ENCODE peak calls at places on chromosome 10, in nine cellular contexts. W, F, M, N, V, Y, E, S and I are unnamed samples.

GRCh38 chr10:21749788-21750187 is 215.8 kb downstream of the MLLT10 start:
- DNase-seq in N (no peak), W (no peak), F (no peak), Y (no peak), V (no peak), S (no peak), M (no peak), E (no peak), I (no peak)

GRCh38 chr10:36256905-36257304 is 614.8 kb upstream of the FZD8 start:
- DNase-seq in M (no peak), N (no peak), V (no peak), S (no peak), F (no peak), W (no peak), E (no peak), Y (no peak), I (no peak)

GRCh38 chr10:29993319-29993876 is 66.0 kb downstream of the JCAD start:
- DNase-seq in V (no peak), Y (no peak), W (no peak), F (no peak), S (no peak), E (no peak), N (no peak), M (no peak), I (no peak)

GRCh38 chr10:4662576-4663161 is 163.3 kb upstream of the AKR1E2 start:
- DNase-seq in Y (peak; percentile 16), N (no peak), M (no peak), F (no peak), W (no peak), V (peak; percentile 41), S (no peak), E (no peak), I (no peak)

GRCh38 chr10:54133201-54133600 is 667.8 kb downstream of the PCDH15 start:
- DNase-seq in Y (no peak), F (no peak), E (no peak), S (no peak), N (no peak), V (no peak), M (no peak), W (no peak), I (no peak)

GRCh38 chr10:100828744-100829102 is 83.3 kb downstream of the PAX2 start:
- DNase-seq in S (no peak), M (no peak), E (no peak), N (peak; percentile 30), F (no peak), W (no peak), V (peak; percentile 64), Y (no peak), I (no peak)

GRCh38 chr10:75108684-75109458 is 2.6 kb upstream of the SAMD8 start:
- DNase-seq in S (peak; percentile 59), Y (peak; percentile 28), E (peak; percentile 68), W (no peak), V (peak; percentile 89), M (peak; percentile 59), N (no peak), F (no peak), I (no peak)

GRCh38 chr10:14205246-14205645 is 125.5 kb downstream of the FRMD4A start:
- DNase-seq in F (no peak), M (no peak), N (no peak), S (no peak), V (no peak), W (no peak), Y (no peak), E (no peak), I (no peak)

GRCh38 chr10:111916011-111916410 is 267.6 kb downstream of the GPAM start:
- DNase-seq in E (no peak), F (no peak), Y (no peak), M (no peak), W (no peak), N (no peak), S (no peak), V (no peak), I (no peak)

GRCh38 chr10:95675403-95676116 is 18.2 kb downstream of the TCTN3 start:
- DNase-seq in W (no peak), M (no peak), E (no peak), S (no peak), N (no peak), Y (no peak), F (no peak), V (no peak), I (no peak)

GRCh38 chr10:110609592-110609991 is 34.5 kb upstream of the RBM20 start:
- DNase-seq in N (no peak), V (peak; percentile 18), W (no peak), S (no peak), F (no peak), Y (peak; percentile 28), M (no peak), E (no peak), I (no peak)

GRCh38 chr10:97782455-97783228 is 10.8 kb upstream of the SFRP5 start:
- DNase-seq in V (no peak), F (no peak), N (no peak), W (no peak), M (no peak), Y (no peak), E (no peak), S (no peak), I (no peak)

GRCh38 chr10:104680467-104681401 is 39.6 kb downstream of the SORCS3 start:
- DNase-seq in E (no peak), V (peak; percentile 24), W (no peak), Y (no peak), S (no peak), M (no peak), F (no peak), N (peak; percentile 9), I (no peak)

GRCh38 chr10:49646256-49646870 is 32.5 kb downstream of the CHAT start:
- DNase-seq in N (no peak), V (no peak), F (no peak), W (no peak), S (peak; percentile 45), E (peak; percentile 38), M (no peak), Y (no peak), I (no peak)

GRCh38 chr10:1706711-1707110 is 30.6 kb downstream of the ADARB2 start:
- DNase-seq in S (no peak), Y (no peak), M (no peak), W (no peak), N (no peak), F (no peak), V (no peak), E (no peak), I (no peak)

GRCh38 chr10:114320249-114321116 is 81.4 kb downstream of the VWA2 start:
- DNase-seq in M (no peak), S (no peak), W (no peak), E (no peak), Y (no peak), F (no peak), V (peak; percentile 69), N (no peak), I (no peak)

DNA sequence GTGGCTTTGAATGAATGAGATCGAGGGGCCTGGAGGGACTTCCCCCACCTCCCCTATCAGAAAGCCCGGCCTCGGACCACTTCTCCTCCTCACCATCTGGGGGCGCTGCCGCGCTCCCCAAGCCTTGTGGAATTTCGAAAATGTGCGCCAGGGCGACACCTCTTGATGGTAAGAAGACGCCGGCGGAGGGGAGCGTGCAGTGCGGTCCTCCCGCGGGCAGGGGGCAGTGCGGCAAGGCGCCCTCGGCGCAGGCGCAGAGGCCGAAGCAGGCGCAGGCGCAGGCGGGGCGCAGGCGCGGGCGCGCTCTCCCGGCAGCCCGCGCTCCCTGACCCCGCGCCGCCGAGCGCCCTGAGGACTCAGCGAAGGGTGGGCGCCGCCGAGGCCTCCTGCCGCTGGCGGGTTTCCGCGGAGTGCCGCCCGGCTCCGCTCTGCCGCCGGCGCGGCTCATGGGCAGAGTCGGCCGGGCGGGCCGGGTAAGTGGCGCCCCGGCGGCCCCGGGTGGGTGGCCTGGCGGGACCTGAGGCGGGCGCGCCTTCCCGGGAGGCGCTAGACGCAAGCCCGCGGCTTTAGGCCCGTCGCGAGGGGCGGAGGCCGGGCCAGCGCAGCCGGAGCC is at the start of gene RBM17:
- DNase-seq in F (peak; percentile 94), S (peak; percentile 97), N (peak; percentile 97), W (peak; percentile 94), Y (peak; percentile 94), M (peak; percentile 98), E (peak; percentile 97), V (peak; percentile 72), I (peak; percentile 93)
- H3K4me1 ChIP-seq in F (peaks cover 15% of the 10 kb centered on the region), S (peaks cover 28% of the 10 kb centered on the region), N (peaks cover 25% of the 10 kb centered on the region), W (peaks cover 27% of the 10 kb centered on the region), Y (peaks cover 56% of the 10 kb centered on the region), M (peaks cover 60% of the 10 kb centered on the region), E (no peaks in the 10 kb centered on the region), V (peaks cover 35% of the 10 kb centered on the region), I (peaks cover 24% of the 10 kb centered on the region)

DNA sequence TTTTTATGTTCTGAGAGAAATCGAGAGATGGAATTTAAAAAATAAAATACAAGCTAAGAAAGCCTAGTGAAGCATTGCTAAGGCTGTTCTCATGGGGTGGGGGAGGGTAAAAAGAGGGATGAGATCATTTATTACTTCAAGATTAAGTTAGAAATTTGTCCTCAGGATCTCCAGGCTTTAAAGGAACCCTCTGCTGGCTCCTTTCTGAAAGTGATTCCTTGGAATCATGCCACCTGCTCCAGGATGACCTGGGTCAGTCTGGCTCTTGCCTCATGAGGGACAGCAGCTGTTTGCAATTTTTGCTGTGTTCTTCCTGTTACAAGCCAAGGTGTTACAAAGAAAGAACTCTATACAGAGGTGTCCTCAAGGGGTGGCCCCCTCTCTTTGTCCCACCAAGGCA is 69.8 kb downstream of the CDK1 start:
- DNase-seq in Y (peak; percentile 55), E (no peak), M (no peak), V (no peak), F (no peak), N (peak; percentile 10), W (no peak), S (no peak), I (no peak)
- TF ChIP-seq CTCF in Y (no peak), E (no peak), M (no peak), V (no peak), F (no peak), N (no peak), W (no peak), S (peak; percentile 13), I (no peak)

GRCh38 chr10:28594401-28594800 is 61.5 kb downstream of the WAC start:
- DNase-seq in M (no peak), N (no peak), V (no peak), Y (no peak), W (no peak), S (no peak), F (no peak), E (no peak), I (no peak)
- H3K4me1 ChIP-seq in M (peaks cover 15% of the 10 kb centered on the region), N (no peaks in the 10 kb centered on the region), V (peaks cover 50% of the 10 kb centered on the region), Y (peaks cover 35% of the 10 kb centered on the region), W (no peaks in the 10 kb centered on the region), S (peaks cover 5% of the 10 kb centered on the region), F (peaks cover 24% of the 10 kb centered on the region), E (peaks cover 24% of the 10 kb centered on the region), I (peaks cover 32% of the 10 kb centered on the region)

GRCh38 chr10:130161331-130161730 is 25.1 kb downstream of the GLRX3 start:
- DNase-seq in F (no peak), Y (no peak), N (no peak), S (no peak), W (no peak), M (no peak), V (no peak), E (no peak), I (no peak)

GRCh38 chr10:130159395-130159794 is 23.2 kb downstream of the GLRX3 start:
- DNase-seq in V (no peak), F (no peak), W (no peak), S (no peak), N (no peak), M (no peak), E (no peak), Y (no peak), I (no peak)

DNA sequence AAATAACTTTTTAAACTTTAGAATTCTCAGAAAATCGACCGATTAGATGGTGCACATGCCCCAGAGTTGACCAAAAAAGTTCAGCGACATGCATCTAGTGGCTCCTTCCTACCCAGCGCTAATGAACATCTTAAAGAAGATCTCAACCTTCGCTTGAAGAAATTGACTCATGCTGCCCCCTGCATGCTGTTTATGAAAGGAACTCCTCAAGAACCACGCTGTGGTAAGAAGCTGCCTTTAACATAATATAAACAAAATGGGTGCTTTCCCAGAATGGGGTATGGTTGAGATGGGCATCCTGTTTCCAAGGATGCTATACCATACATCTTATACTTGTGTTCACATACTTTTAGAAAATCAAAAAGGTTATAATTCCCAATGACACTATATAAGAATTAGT is 24.6 kb downstream of the GLRX3 start:
- DNase-seq in N (no peak), M (no peak), S (no peak), V (no peak), E (no peak), F (no peak), W (no peak), Y (no peak), I (no peak)
- TF ChIP-seq CTCF in N (no peak), M (no peak), S (no peak), V (peak; percentile 7), E (peak; percentile 15), F (no peak), W (no peak), Y (no peak), I (no peak)